ENCODE peak calls at places on chromosome 3, in six cellular contexts. K is H9, H is neuronal stem cell, Q is mesendoderm, B is trophoblast cell, P is mesenchymal stem cell. U is an unnamed sample.

GRCh38 chr3:111917300-111917699 is 58.2 kb downstream of the PHLDB2 start:
- DNase-seq in P (no peak), Q (peak), B (no peak), K (no peak), H (peak), U (peak)

GRCh38 chr3:175304437-175304836 is 445.3 kb downstream of the NAALADL2 start:
- DNase-seq in H (no peak), P (no peak), B (no peak), Q (no peak), K (no peak), U (no peak)

GRCh38 chr3:14836049-14836468 is 17.3 kb downstream of the FGD5 start:
- DNase-seq in Q (no peak), B (no peak), P (no peak), H (no peak), K (no peak), U (no peak)

GRCh38 chr3:124691599-124691998 is 38.7 kb upstream of the UMPS start:
- DNase-seq in H (no peak), K (no peak), P (no peak), Q (no peak), B (no peak), U (no peak)

GRCh38 chr3:155363690-155364070 is 70.2 kb upstream of the STRIT1 start:
- DNase-seq in B (no peak), P (no peak), K (no peak), H (no peak), Q (peak), U (no peak)

GRCh38 chr3:195918176-195918575 is 9.8 kb upstream of the TNK2 start:
- DNase-seq in P (no peak), H (no peak), K (no peak), B (no peak), Q (no peak), U (no peak)

GRCh38 chr3:61601831-61602230 is 40.5 kb downstream of the PTPRG start:
- DNase-seq in P (peak), Q (no peak), H (no peak), B (peak), K (no peak), U (peak)

GRCh38 chr3:128709506-128710210 is 16.3 kb upstream of the RAB7A start:
- DNase-seq in P (no peak), B (peak), K (no peak), Q (peak), H (no peak), U (no peak)

GRCh38 chr3:99953596-99953995 is 135.9 kb downstream of the CMSS1 start:
- DNase-seq in K (no peak), H (no peak), Q (no peak), B (no peak), P (no peak), U (no peak)

GRCh38 chr3:61571516-61572336 is 10.4 kb downstream of the PTPRG start:
- DNase-seq in K (no peak), Q (no peak), H (no peak), P (no peak), B (no peak), U (peak)

GRCh38 chr3:139122221-139122581 is 77.5 kb upstream of the PRR23C start:
- DNase-seq in K (no peak), P (no peak), H (no peak), B (no peak), Q (no peak), U (peak)

DNA sequence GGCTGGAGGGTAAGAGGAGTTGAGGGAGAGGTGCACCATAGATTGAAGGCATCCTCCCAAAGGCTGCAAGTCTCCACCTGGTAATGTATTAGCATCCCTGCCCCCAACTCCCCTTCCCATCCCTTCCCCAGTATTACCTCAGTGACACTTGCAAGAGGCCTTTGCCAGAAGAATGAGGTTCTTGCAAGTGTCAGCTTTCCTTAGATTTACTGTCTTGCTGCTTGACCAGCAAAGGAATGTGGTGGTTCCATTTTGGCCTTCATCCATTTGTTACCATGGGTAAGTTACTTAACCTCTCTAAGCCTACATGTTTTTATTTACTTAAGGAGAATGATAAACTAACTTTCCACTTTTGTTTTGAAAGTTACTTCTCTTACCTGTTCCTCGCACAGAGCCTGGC is 108.9 kb downstream of the LRTM1 start:
- DNase-seq in B (no peak), H (no peak), K (no peak), Q (no peak), P (no peak), U (no peak)
- H4K8ac ChIP-seq in B (no peak), H (no peak), K (no peak), Q (no peak), P (no peak), U (peak)

DNA sequence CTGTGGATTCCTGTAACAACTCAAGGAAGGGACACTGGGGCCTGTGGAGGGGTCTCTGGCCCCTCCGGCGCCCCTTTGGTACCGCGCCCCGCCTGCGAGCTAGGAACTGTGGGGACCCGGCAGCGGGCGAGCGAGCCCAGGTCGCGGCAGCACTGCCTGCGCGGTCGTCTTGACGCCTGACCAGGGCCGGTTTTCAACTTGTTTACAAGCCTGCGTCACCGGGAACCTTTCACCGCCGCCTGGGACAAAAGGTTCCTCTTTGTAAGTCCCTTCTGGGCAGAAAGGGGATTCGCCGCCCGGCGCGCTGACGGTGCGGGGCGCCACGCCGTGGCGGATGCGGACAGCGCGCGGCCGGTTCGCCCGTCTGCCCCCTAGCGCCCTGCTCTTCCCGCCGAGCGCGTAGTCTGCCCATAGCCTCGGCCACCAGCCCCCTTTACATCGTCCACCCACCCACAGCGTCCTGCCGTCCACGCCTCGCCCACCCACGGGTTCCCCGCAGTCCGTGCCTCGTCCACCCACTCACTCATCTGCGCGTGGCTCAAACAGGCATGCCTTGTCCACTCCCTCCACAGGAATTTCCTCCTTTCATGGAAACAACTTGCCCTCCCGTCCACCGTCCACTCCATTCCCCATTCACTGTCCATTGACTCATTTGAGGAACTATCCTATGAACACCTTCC is 5.5 kb upstream of the CFAP100 start:
- DNase-seq in Q (peak), P (peak), H (peak), B (peak), K (peak), U (peak)
- H4K8ac ChIP-seq in Q (no peak), P (peak), H (peak), B (peak), K (no peak), U (peak)

GRCh38 chr3:13144163-13145023 is 71.2 kb upstream of the IQSEC1 start:
- DNase-seq in K (no peak), P (no peak), H (no peak), B (no peak), Q (no peak), U (no peak)

GRCh38 chr3:13143381-13144004 is 70.3 kb upstream of the IQSEC1 start:
- DNase-seq in Q (no peak), B (no peak), K (no peak), H (no peak), P (no peak), U (no peak)

GRCh38 chr3:13145826-13146642 is 72.8 kb upstream of the IQSEC1 start:
- DNase-seq in B (no peak), K (no peak), P (no peak), H (no peak), Q (no peak), U (no peak)

GRCh38 chr3:13146643-13147143 is 73.5 kb upstream of the IQSEC1 start:
- DNase-seq in K (no peak), B (no peak), H (no peak), P (no peak), Q (no peak), U (no peak)

GRCh38 chr3:13145131-13145825 is 72.0 kb upstream of the IQSEC1 start:
- DNase-seq in H (no peak), B (no peak), P (no peak), Q (no peak), K (no peak), U (no peak)
- H4K8ac ChIP-seq in H (no peak), B (no peak), P (no peak), Q (no peak), K (no peak), U (no peak)

GRCh38 chr3:114827495-114827894 is 319.6 kb downstream of the ZBTB20 start:
- DNase-seq in K (no peak), P (peak), Q (peak), B (no peak), H (peak), U (peak)
- H4K8ac ChIP-seq in K (no peak), P (no peak), Q (no peak), B (no peak), H (no peak), U (no peak)

DNA sequence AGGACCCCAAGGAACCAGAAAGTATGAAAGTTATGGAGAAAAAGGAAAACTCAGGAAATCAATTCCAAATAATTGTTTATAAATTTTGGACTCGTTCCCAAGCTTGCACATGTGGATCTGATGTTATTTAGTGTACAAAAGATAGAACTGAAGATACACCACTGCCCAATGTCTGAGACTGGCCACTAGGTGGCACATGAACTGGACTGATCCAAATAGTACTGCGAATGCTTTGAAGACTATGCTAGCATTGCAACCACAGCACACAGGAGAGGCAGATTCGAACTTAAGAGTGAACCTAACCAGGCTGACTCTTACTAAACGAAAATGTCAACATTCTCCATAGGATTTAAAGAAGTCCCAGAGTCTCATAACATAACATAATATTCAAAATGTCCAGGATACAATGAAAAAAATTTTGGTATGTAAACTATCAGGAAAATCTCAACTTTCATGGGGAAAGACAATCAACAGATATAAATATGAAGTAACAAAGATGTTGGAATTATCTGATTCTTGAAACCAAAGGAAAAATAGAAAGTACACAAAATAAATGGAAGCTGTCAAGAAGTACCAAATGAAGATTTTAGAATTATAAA is 596.7 kb downstream of the FGF12 start:
- DNase-seq in P (peak), H (peak), K (peak), Q (peak), B (peak), U (peak)
- H4K8ac ChIP-seq in P (no peak), H (no peak), K (no peak), Q (no peak), B (no peak), U (no peak)

GRCh38 chr3:49427581-49427980 is 1.5 kb downstream of the NICN1 start:
- DNase-seq in B (no peak), H (no peak), P (no peak), Q (no peak), K (no peak), U (no peak)

GRCh38 chr3:49424816-49425215 is 2.5 kb upstream of the AMT start:
- DNase-seq in Q (no peak), B (no peak), P (no peak), H (no peak), K (no peak), U (no peak)

GRCh38 chr3:49428697-49429100 is 425 bp downstream of the NICN1 start:
- DNase-seq in H (no peak), Q (no peak), K (no peak), B (no peak), P (no peak), U (no peak)
- H4K8ac ChIP-seq in H (no peak), Q (no peak), K (no peak), B (peak), P (peak), U (peak)

GRCh38 chr3:173395073-173395411 is 2.5 kb upstream of the NLGN1 start:
- DNase-seq in Q (peak), B (peak), P (no peak), H (no peak), K (no peak), U (no peak)
- H4K8ac ChIP-seq in Q (no peak), B (no peak), P (no peak), H (no peak), K (no peak), U (peak)

GRCh38 chr3:53168175-53168923 is 7.3 kb downstream of the PRKCD start:
- DNase-seq in B (no peak), H (no peak), K (no peak), P (no peak), Q (no peak), U (no peak)
- H4K8ac ChIP-seq in B (no peak), H (no peak), K (no peak), P (no peak), Q (no peak), U (no peak)